ENCODE peak calls at places on chromosomes 11 and 22, in five cellular contexts. One of them, this sample, is unnamed.

GRCh38 chr11:64660706-64661105 is 62.3 kb downstream of the NRXN2 start:
- DNase-seq in H1: no peak
- DNase-seq in K562: no peak
- DNase-seq in GM12878: no peak
- DNase-seq in HepG2: no peak
- DNase-seq in this sample: no peak

GRCh38 chr11:65625628-65626342 is 10.2 kb downstream of the PCNX3 start:
- DNase-seq in H1: peak
- DNase-seq in K562: peak
- DNase-seq in GM12878: no peak
- DNase-seq in HepG2: no peak
- DNase-seq in this sample: peak

GRCh38 chr11:2885017-2885675 is 429 bp downstream of the CDKN1C start:
- DNase-seq in H1: no peak
- DNase-seq in K562: peak
- DNase-seq in GM12878: no peak
- DNase-seq in HepG2: no peak
- DNase-seq in this sample: peak

GRCh38 chr11:21988477-21988876 is 204.4 kb upstream of the ANO5 start:
- DNase-seq in H1: no peak
- DNase-seq in K562: no peak
- DNase-seq in GM12878: no peak
- DNase-seq in HepG2: peak
- DNase-seq in this sample: peak

GRCh38 chr11:14587203-14587602 is 56.4 kb upstream of the PDE3B start:
- DNase-seq in H1: no peak
- DNase-seq in K562: no peak
- DNase-seq in GM12878: no peak
- DNase-seq in HepG2: no peak
- DNase-seq in this sample: no peak

GRCh38 chr22:29539105-29539504 is 14.5 kb downstream of the THOC5 start:
- DNase-seq in H1: no peak
- DNase-seq in K562: no peak
- DNase-seq in GM12878: no peak
- DNase-seq in HepG2: no peak
- DNase-seq in this sample: no peak

GRCh38 chr11:120385110-120385509 is 48.9 kb downstream of the ARHGEF12 start:
- DNase-seq in H1: no peak
- DNase-seq in K562: peak
- DNase-seq in GM12878: no peak
- DNase-seq in HepG2: no peak
- DNase-seq in this sample: peak

GRCh38 chr22:42768385-42769035 is 47.8 kb upstream of the A4GALT start:
- DNase-seq in H1: no peak
- DNase-seq in K562: peak
- DNase-seq in GM12878: no peak
- DNase-seq in HepG2: no peak
- DNase-seq in this sample: no peak

GRCh38 chr22:20324139-20324516 is 4.3 kb upstream of the DGCR6L start:
- DNase-seq in H1: no peak
- DNase-seq in K562: no peak
- DNase-seq in GM12878: no peak
- DNase-seq in HepG2: peak
- DNase-seq in this sample: no peak

GRCh38 chr22:33841281-33842005 is 78.8 kb downstream of the LARGE1 start:
- DNase-seq in H1: no peak
- DNase-seq in K562: no peak
- DNase-seq in GM12878: no peak
- DNase-seq in HepG2: peak
- DNase-seq in this sample: no peak

GRCh38 chr11:119438599-119438998 is 15.6 kb upstream of the THY1 start:
- DNase-seq in H1: no peak
- DNase-seq in K562: no peak
- DNase-seq in GM12878: no peak
- DNase-seq in HepG2: no peak
- DNase-seq in this sample: no peak

GRCh38 chr22:24414984-24415945 is 12.1 kb upstream of the ADORA2A start:
- DNase-seq in H1: no peak
- DNase-seq in K562: no peak
- DNase-seq in GM12878: no peak
- DNase-seq in HepG2: no peak
- DNase-seq in this sample: peak

GRCh38 chr11:63493127-63493526 is 2.2 kb upstream of the PLAAT5 start:
- DNase-seq in H1: no peak
- DNase-seq in K562: no peak
- DNase-seq in GM12878: no peak
- DNase-seq in HepG2: no peak
- DNase-seq in this sample: no peak

GRCh38 chr11:27464155-27464759 is 8.3 kb downstream of the LGR4 start:
- DNase-seq in H1: no peak
- DNase-seq in K562: no peak
- DNase-seq in GM12878: no peak
- DNase-seq in HepG2: no peak
- DNase-seq in this sample: no peak

GRCh38 chr22:48603621-48604320 is 1223.9 kb downstream of the BRD1 start:
- DNase-seq in H1: no peak
- DNase-seq in K562: no peak
- DNase-seq in GM12878: no peak
- DNase-seq in HepG2: no peak
- DNase-seq in this sample: no peak

DNA sequence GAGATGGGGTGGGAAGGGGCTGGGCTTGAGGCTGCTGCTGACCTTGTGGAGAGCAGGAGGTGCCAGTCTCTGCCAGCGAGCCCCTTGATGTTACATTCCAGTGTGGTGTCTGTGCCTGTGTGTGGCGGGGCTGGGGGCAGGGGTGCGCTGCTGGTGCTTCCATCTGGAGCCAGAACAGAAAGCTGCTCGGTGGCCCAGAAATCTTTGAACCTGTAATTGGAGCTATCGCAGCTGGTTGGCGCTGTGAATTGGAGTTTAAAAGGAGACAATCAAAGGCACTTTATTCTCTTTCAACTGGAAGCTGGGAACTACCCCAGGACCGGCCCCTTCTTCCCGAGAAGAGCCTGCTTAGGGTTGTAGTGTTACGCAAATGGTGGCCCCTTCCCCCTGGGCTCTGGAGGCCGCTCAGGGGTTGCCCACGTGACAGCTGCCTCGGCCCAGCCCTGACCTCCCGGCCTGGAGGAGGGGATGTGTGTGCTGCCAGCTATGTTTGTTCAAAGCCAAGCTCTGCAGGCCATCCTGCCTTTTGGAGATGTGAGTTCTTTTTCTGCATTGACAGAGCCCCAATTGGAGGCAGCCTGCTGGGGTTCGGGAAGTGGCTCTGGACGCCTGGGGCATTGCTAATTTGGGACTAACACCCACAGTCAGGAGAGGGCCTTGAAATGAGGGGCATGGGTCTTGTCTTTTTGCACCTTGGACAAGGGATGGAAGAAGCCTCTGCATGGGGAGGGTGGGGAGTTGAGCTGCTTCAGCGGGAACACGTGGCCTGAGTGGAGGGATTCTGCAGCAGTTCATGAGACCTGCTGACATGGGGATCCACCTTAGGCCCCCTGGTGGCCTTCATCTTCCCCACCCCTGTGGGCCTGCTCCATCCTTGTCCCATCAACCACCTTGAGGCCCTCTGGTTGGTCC is 14.0 kb upstream of the ARSA start:
- DNase-seq in H1: peak
- DNase-seq in K562: peak
- DNase-seq in GM12878: no peak
- DNase-seq in HepG2: peak
- DNase-seq in this sample: no peak
- TF ChIP-seq GABPA in H1: no peak
- TF ChIP-seq GABPA in K562: no peak
- TF ChIP-seq GABPA in GM12878: no peak
- TF ChIP-seq GABPA in HepG2: no peak
- TF ChIP-seq GABPA in this sample: no peak

GRCh38 chr11:44614281-44614680 is 48.8 kb downstream of the CD82 start:
- DNase-seq in H1: no peak
- DNase-seq in K562: no peak
- DNase-seq in GM12878: no peak
- DNase-seq in HepG2: no peak
- DNase-seq in this sample: no peak

GRCh38 chr11:44613081-44613628 is 47.7 kb downstream of the CD82 start:
- DNase-seq in H1: no peak
- DNase-seq in K562: no peak
- DNase-seq in GM12878: no peak
- DNase-seq in HepG2: no peak
- DNase-seq in this sample: no peak

GRCh38 chr11:44615913-44616806 is 50.7 kb downstream of the CD82 start:
- DNase-seq in H1: no peak
- DNase-seq in K562: no peak
- DNase-seq in GM12878: no peak
- DNase-seq in HepG2: no peak
- DNase-seq in this sample: no peak

GRCh38 chr11:44617671-44618461 is 52.4 kb downstream of the CD82 start:
- DNase-seq in H1: no peak
- DNase-seq in K562: no peak
- DNase-seq in GM12878: no peak
- DNase-seq in HepG2: no peak
- DNase-seq in this sample: no peak

GRCh38 chr11:44615041-44615513 is 49.6 kb downstream of the CD82 start:
- DNase-seq in H1: no peak
- DNase-seq in K562: no peak
- DNase-seq in GM12878: no peak
- DNase-seq in HepG2: no peak
- DNase-seq in this sample: no peak
- TF ChIP-seq RFX5 in H1: no peak
- TF ChIP-seq RFX5 in K562: no peak
- TF ChIP-seq RFX5 in GM12878: no peak
- TF ChIP-seq RFX5 in HepG2: no peak
- TF ChIP-seq RFX5 in this sample: no peak

GRCh38 chr11:15650105-15650938 is 535.6 kb downstream of the INSC start:
- DNase-seq in H1: peak
- DNase-seq in K562: peak
- DNase-seq in GM12878: peak
- DNase-seq in HepG2: peak
- DNase-seq in this sample: peak

GRCh38 chr11:15641191-15641810 is 526.6 kb downstream of the INSC start:
- DNase-seq in H1: no peak
- DNase-seq in K562: no peak
- DNase-seq in GM12878: no peak
- DNase-seq in HepG2: no peak
- DNase-seq in this sample: no peak

GRCh38 chr11:15649371-15650104 is 534.8 kb downstream of the INSC start:
- DNase-seq in H1: no peak
- DNase-seq in K562: no peak
- DNase-seq in GM12878: no peak
- DNase-seq in HepG2: no peak
- DNase-seq in this sample: no peak

GRCh38 chr11:15651033-15651432 is 536.3 kb downstream of the INSC start:
- DNase-seq in H1: no peak
- DNase-seq in K562: no peak
- DNase-seq in GM12878: no peak
- DNase-seq in HepG2: no peak
- DNase-seq in this sample: no peak

DNA sequence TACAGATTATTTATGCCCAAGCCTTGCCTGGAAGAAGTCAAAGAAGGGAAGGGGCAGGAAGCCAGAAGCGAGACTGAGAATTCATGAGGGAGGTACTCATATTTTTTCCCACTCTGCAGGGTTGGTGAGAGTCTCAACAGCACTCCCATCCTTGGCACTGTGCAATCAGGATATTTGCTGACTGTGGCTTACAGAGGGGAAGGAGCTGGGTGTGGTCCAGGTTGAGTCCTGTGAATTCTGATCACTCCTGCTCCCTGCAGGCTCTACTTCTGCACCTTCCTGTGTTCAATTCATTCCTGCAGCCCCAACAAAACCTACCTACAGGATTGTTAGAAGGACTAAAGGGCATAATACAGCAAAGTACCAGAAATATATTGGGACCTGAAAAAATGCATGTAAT is 530.5 kb downstream of the INSC start:
- DNase-seq in H1: no peak
- DNase-seq in K562: no peak
- DNase-seq in GM12878: no peak
- DNase-seq in HepG2: no peak
- DNase-seq in this sample: no peak
- TF ChIP-seq GABPA in H1: no peak
- TF ChIP-seq GABPA in K562: no peak
- TF ChIP-seq GABPA in GM12878: no peak
- TF ChIP-seq GABPA in HepG2: no peak
- TF ChIP-seq GABPA in this sample: no peak

DNA sequence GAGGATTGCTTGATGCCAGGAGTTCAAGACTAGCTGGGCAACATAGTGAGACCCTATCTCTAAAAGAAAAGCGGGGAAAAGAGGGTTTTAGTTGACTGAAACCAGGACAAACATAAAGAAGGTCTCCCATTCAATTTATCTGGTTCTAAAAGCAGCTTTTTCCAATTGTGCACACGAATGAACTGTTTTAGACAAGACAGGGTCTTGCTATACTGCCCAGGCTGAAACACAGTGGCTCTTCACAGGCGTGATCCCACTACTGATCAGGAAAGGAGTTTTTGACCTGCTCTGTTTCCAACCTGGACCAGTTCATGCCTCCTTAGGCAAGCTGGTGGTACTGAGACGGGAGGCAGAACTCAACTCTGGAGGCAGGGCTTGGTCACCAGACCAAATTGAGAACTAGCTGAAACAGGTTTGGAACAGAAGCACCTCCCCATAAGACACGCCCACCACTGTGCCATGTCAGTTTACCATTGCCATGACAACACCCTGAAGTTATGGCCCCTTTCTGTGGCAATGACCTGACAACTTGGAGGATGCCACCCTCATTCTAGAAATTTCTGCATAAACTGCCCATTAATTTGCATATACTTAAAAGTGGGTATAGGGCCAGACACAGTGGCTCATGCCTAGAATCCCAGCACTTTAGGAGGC is 2.7 kb upstream of the NUCB2 start:
- DNase-seq in H1: peak
- DNase-seq in K562: no peak
- DNase-seq in GM12878: no peak
- DNase-seq in HepG2: no peak
- DNase-seq in this sample: no peak
- TF ChIP-seq RFX5 in H1: no peak
- TF ChIP-seq RFX5 in K562: no peak
- TF ChIP-seq RFX5 in GM12878: no peak
- TF ChIP-seq RFX5 in HepG2: no peak
- TF ChIP-seq RFX5 in this sample: no peak